ENCODE peak calls at places on chromosomes 5 and 9, in six cellular contexts. T is A549, M is prostate gland, R is ovary, O is breast epithelium, I is spleen. V is an unnamed sample.

GRCh38 chr9:117737721-117738226 is 33.6 kb downstream of the TLR4 start:
- DNase-seq in I (no peak), T (no peak), O (no peak), M (no peak), R (no peak), V (no peak)

GRCh38 chr9:108953983-108954574 is 19.9 kb downstream of the ABITRAM start:
- DNase-seq in T (peak), I (no peak), O (no peak), M (no peak), R (no peak), V (no peak)

GRCh38 chr9:34139477-34140146 is 13.1 kb upstream of the DCAF12 start:
- DNase-seq in R (peak), M (no peak), T (peak), I (no peak), O (no peak), V (no peak)

GRCh38 chr5:67315802-67316103 is 119.2 kb upstream of the CD180 start:
- DNase-seq in I (no peak), R (no peak), T (no peak), M (no peak), O (no peak), V (no peak)

GRCh38 chr5:43602456-43602817 is 543 bp upstream of the NNT start:
- DNase-seq in M (peak), R (peak), I (no peak), O (peak), T (peak), V (no peak)

GRCh38 chr5:1887400-1888360 is 5.0 kb upstream of the IRX4 start:
- DNase-seq in I (peak), O (no peak), T (no peak), M (no peak), R (no peak), V (no peak)

GRCh38 chr5:155768342-155768741 is 558.6 kb upstream of the SGCD start:
- DNase-seq in T (no peak), O (no peak), R (no peak), I (no peak), M (no peak), V (no peak)

GRCh38 chr9:8769153-8769552 is 969.6 kb upstream of the DMAC1 start:
- DNase-seq in M (no peak), O (no peak), T (no peak), I (no peak), R (no peak), V (no peak)

GRCh38 chr9:23073136-23073535 is 626.5 kb downstream of the DMRTA1 start:
- DNase-seq in R (no peak), T (no peak), I (no peak), M (no peak), O (no peak), V (no peak)

GRCh38 chr9:111798786-111799185 is 4.0 kb upstream of the SHOC1 start:
- DNase-seq in T (peak), I (no peak), M (no peak), O (no peak), R (no peak), V (no peak)

GRCh38 chr5:177458912-177459350 is 12.3 kb downstream of the PRR7 start:
- DNase-seq in M (no peak), O (no peak), I (no peak), T (peak), R (no peak), V (no peak)

GRCh38 chr5:1292139-1292538 is 2.7 kb downstream of the TERT start:
- DNase-seq in R (peak), I (peak), T (no peak), O (no peak), M (no peak), V (no peak)

GRCh38 chr9:77819672-77820071 is 171.6 kb upstream of the GNA14 start:
- DNase-seq in M (no peak), I (no peak), O (no peak), T (peak), R (no peak), V (no peak)

GRCh38 chr5:159456722-159457462 is 126.6 kb upstream of the IL12B start:
- DNase-seq in R (no peak), I (no peak), T (peak), O (no peak), M (no peak), V (no peak)

GRCh38 chr9:68685770-68686169 is 19.3 kb upstream of the PIP5K1B start:
- DNase-seq in T (peak), M (no peak), I (no peak), R (no peak), O (no peak), V (no peak)

GRCh38 chr5:126972062-126972895 is 58.1 kb downstream of the MARCHF3 start:
- DNase-seq in O (no peak), M (no peak), T (no peak), R (no peak), I (no peak), V (no peak)

GRCh38 chr9:86655147-86655546 is 292.2 kb downstream of the GAS1 start:
- DNase-seq in O (no peak), T (no peak), M (no peak), R (no peak), I (no peak), V (no peak)

GRCh38 chr5:121681200-121681855 is 170.4 kb upstream of the FTMT start:
- DNase-seq in I (no peak), M (no peak), R (no peak), O (no peak), T (no peak), V (no peak)

GRCh38 chr5:102754499-102755424 is at the start of gene PAM:
- DNase-seq in R (peak), T (peak), I (peak), O (peak), M (peak), V (peak)

GRCh38 chr5:154472871-154473580 is 5.0 kb downstream of the HAND1 start:
- DNase-seq in O (no peak), T (no peak), R (no peak), M (no peak), I (no peak), V (no peak)

GRCh38 chr9:123959787-123960186 is 29.9 kb upstream of the DENND1A start:
- DNase-seq in I (no peak), R (no peak), T (no peak), M (no peak), O (no peak), V (no peak)

GRCh38 chr5:160421625-160422258 is at the start of gene PTTG1:
- DNase-seq in M (peak), O (peak), T (peak), I (peak), R (peak), V (peak)

GRCh38 chr9:81737871-81738507 is 48.6 kb upstream of the TLE1 start:
- DNase-seq in T (peak), R (no peak), O (peak), I (no peak), M (peak), V (no peak)

GRCh38 chr5:178667685-178668084 is 40.8 kb upstream of the CLK4 start:
- DNase-seq in I (no peak), M (no peak), O (no peak), T (no peak), R (no peak), V (no peak)

GRCh38 chr9:26210338-26210851 is 532.2 kb upstream of the TUSC1 start:
- DNase-seq in O (no peak), M (no peak), T (no peak), R (no peak), I (no peak), V (no peak)

GRCh38 chr9:76352026-76352620 is 42.1 kb downstream of the RFK start:
- DNase-seq in I (no peak), O (no peak), M (no peak), R (no peak), T (no peak), V (no peak)

GRCh38 chr5:53256746-53257145 is 147.2 kb upstream of the MOCS2 start:
- DNase-seq in I (no peak), M (no peak), O (no peak), T (no peak), R (no peak), V (no peak)

GRCh38 chr5:61624553-61624952 is 292.5 kb downstream of the ZSWIM6 start:
- DNase-seq in T (no peak), R (no peak), I (no peak), M (no peak), O (no peak), V (no peak)

GRCh38 chr5:99063737-99064136 is 134.9 kb upstream of the CHD1 start:
- DNase-seq in T (no peak), R (no peak), M (no peak), I (no peak), O (no peak), V (no peak)

GRCh38 chr9:78601957-78602565 is 305.1 kb downstream of the PSAT1 start:
- DNase-seq in I (no peak), T (peak), M (no peak), R (no peak), O (no peak), V (no peak)

GRCh38 chr9:28365020-28365640 is 791.8 kb upstream of the C9orf72 start:
- DNase-seq in I (no peak), M (no peak), O (no peak), T (no peak), R (no peak), V (no peak)

GRCh38 chr5:133713209-133713608 is 100.9 kb upstream of the FSTL4 start:
- DNase-seq in T (no peak), O (no peak), M (no peak), R (no peak), I (peak), V (peak)

GRCh38 chr5:28714887-28715286 is 1676.5 kb upstream of the CDH9 start:
- DNase-seq in O (no peak), I (no peak), R (no peak), M (no peak), T (no peak), V (no peak)

GRCh38 chr5:55232194-55232984 is 1.0 kb downstream of the CCNO start:
- DNase-seq in T (peak), R (peak), M (peak), I (peak), O (no peak), V (no peak)

GRCh38 chr5:142770650-142771609 is 753 bp downstream of the ARHGAP26 start:
- DNase-seq in R (peak), I (peak), O (peak), T (peak), M (peak), V (no peak)

GRCh38 chr5:135869935-135870334 is 25.7 kb downstream of the IL9 start:
- DNase-seq in M (no peak), I (no peak), R (no peak), O (no peak), T (no peak), V (no peak)

GRCh38 chr9:133347515-133347984 is 381 bp downstream of the MED22 start:
- DNase-seq in T (peak), O (no peak), R (peak), M (no peak), I (peak), V (peak)

DNA sequence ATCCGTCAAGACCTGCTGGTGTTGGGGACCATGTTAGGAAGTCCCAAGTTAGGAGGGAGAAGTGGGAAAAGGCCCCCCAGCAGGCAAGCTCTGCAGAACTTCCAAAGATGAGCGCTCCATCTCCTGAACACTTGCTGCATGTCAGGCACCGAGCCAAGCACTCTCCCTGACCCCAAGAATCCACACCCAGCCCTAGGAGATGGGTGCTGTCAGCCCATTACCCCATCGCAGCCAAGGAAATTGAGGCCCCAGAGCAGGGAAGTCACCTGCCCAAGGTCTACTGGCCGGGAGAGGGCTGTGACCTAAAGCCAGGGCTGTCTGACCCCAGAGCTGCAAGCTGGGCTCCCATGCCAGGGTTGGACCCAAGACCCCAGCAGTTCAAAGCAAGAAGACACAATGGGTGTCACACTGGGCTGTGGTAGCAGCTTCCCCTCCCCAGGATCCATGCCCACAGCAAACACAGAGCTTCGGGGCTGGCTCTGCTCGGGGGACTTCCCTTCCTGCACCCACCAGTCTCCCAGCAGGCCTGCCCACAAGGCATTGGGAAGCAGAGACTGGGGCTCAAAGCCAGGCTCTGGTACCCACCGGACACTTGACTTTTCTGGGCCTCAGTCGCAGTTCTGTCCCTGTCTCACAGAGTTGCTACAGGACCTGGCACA is 13.5 kb downstream of the EEIG1 start:
- DNase-seq in O (no peak), I (peak), R (peak), T (no peak), M (no peak), V (no peak)
- TF ChIP-seq POLR2A in O (no peak), I (no peak), R (no peak), T (no peak), M (no peak), V (no peak)

DNA sequence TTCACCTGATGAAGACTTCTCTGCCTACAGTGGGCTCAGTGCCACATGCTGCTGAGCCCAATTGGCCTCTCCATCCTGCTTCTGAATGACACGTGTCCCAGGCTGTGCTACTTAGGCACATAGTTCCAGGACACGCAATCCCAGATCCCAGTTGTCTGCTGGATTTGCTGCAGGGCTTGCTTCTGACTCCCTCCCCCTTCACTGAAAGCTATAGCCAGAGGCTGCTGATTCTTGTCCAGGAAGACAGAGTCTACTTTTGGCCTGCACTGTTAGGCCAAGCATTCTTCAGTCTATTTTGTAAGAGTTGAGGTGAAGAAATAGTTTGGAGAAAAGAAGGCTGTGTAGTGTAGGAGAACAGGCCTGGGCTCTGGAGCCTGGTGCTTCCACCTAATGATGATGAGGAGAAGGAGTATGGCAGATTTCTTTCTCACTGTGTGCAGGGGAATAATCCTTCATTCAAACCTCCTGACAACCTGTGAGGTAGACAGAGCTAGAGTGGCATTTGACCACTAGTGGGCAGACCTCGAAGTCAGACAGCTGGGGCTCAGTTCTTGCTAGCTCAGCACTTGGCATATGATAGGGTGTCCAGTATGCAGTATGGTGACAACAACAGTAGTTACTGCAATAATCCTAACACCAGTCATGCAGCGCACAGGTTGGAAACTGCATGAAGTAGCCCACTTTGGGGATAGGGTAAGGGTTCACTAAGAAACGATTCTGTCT is 19.5 kb upstream of the ASPN start:
- DNase-seq in M (no peak), R (no peak), T (peak), O (no peak), I (no peak), V (peak)
- TF ChIP-seq CTCF in M (peak), R (no peak), T (peak), O (peak), I (no peak), V (no peak)

GRCh38 chr9:85186218-85186585 is 516.7 kb downstream of the NTRK2 start:
- DNase-seq in R (no peak), T (no peak), O (no peak), I (no peak), M (no peak), V (no peak)
- H3K4me3 ChIP-seq in R (no peak), T (no peak), O (no peak), I (no peak), M (no peak), V (no peak)

GRCh38 chr9:35756743-35757526 is 2.9 kb upstream of the MSMP start:
- DNase-seq in M (peak), R (peak), T (peak), O (peak), I (peak), V (peak)
- TF ChIP-seq POLR2A in M (no peak), R (no peak), T (peak), O (no peak), I (no peak), V (no peak)

DNA sequence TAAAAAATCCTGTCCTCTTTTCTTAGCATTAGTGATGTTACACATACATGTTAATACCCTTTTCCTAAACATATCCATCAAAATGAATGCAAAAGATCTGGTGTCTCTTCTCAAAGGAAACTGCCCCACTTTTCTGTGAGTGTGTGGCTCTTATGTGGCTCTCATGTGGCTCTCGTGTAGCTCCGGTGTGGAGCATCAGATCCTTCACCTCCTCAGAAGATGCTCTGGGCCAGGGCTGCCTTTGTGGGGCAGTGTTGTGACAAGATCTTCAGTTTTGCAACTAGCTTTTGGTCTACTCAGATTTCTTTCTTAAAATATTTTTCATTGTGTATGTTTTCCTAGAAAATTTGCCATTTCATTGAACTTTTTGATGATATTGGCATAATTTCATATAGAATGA is 19.3 kb downstream of the GARNL3 start:
- DNase-seq in M (no peak), R (no peak), O (no peak), T (peak), I (no peak), V (no peak)
- TF ChIP-seq CTCF in M (no peak), R (no peak), O (no peak), T (peak), I (no peak), V (no peak)